ENCODE peak calls at places on chromosome X, in four cellular contexts. M is HFFc6, R is GM20000, V is T-cell. D is an unnamed sample.
A peak's percentile ranks its signal among the peaks of the same experiment; 100 is the strongest.

GRCh38 chrX:65900850-65901844 is 138.7 kb downstream of the VSIG4 start:
- DNase-seq in M (no peak), R (no peak), V (no peak), D (no peak)

GRCh38 chrX:148976571-148976970 is 476.2 kb downstream of the AFF2 start:
- DNase-seq in M (no peak), R (no peak), V (no peak), D (no peak)

GRCh38 chrX:1754077-1754476 is 139.2 kb downstream of the ASMT start:
- DNase-seq in M (peak; percentile 40), R (no peak), V (no peak), D (no peak)

GRCh38 chrX:69109706-69110635 is 55.3 kb downstream of the PJA1 start:
- DNase-seq in M (peak; percentile 89), R (no peak), V (no peak), D (no peak)

GRCh38 chrX:2596856-2597255 is 94.2 kb upstream of the CD99 start:
- DNase-seq in M (no peak), R (no peak), V (no peak), D (no peak)

GRCh38 chrX:17042046-17042445 is 95.6 kb downstream of the REPS2 start:
- DNase-seq in M (no peak), R (no peak), V (no peak), D (no peak)

GRCh38 chrX:129957241-129958099 is 25.0 kb upstream of the BCORL1 start:
- DNase-seq in M (peak; percentile 6), R (peak; percentile 77), V (no peak), D (no peak)

GRCh38 chrX:154135458-154136229 is 8.4 kb upstream of the OPN1LW start:
- DNase-seq in M (no peak), R (no peak), V (no peak), D (no peak)

GRCh38 chrX:8433296-8434094 is 31.1 kb upstream of the VCX3B start:
- DNase-seq in M (no peak), R (no peak), V (no peak), D (no peak)

D was measured in H1.